ENCODE peak calls at places on chromosomes 2 and 18, in four cellular contexts. One of them, this sample, is unnamed.

GRCh38 chr2:191479680-191480023 is 198.3 kb upstream of the NABP1 start:
- DNase-seq in NCI-H510A treated with DMSO at 0.1 percent for 48 hours: no peak
- DNase-seq in BJ: no peak
- DNase-seq in central memory CD4-positive, alpha-beta T cell: no peak
- DNase-seq in this sample: no peak

GRCh38 chr2:96890252-96890651 is 20.4 kb upstream of the SEMA4C start:
- DNase-seq in NCI-H510A treated with DMSO at 0.1 percent for 48 hours: no peak
- DNase-seq in BJ: no peak
- DNase-seq in central memory CD4-positive, alpha-beta T cell: no peak
- DNase-seq in this sample: no peak

GRCh38 chr18:78871631-78872030 is 108.0 kb upstream of the SALL3 start:
- DNase-seq in NCI-H510A treated with DMSO at 0.1 percent for 48 hours: no peak
- DNase-seq in BJ: no peak
- DNase-seq in central memory CD4-positive, alpha-beta T cell: no peak
- DNase-seq in this sample: no peak

GRCh38 chr2:180063494-180063893 is 56.4 kb upstream of the CWC22 start:
- DNase-seq in NCI-H510A treated with DMSO at 0.1 percent for 48 hours: no peak
- DNase-seq in BJ: no peak
- DNase-seq in central memory CD4-positive, alpha-beta T cell: no peak
- DNase-seq in this sample: no peak

GRCh38 chr2:67616749-67617148 is 219.6 kb downstream of the ETAA1 start:
- DNase-seq in NCI-H510A treated with DMSO at 0.1 percent for 48 hours: no peak
- DNase-seq in BJ: no peak
- DNase-seq in central memory CD4-positive, alpha-beta T cell: no peak
- DNase-seq in this sample: no peak

GRCh38 chr18:7844017-7844416 is 276.9 kb downstream of the PTPRM start:
- DNase-seq in NCI-H510A treated with DMSO at 0.1 percent for 48 hours: no peak
- DNase-seq in BJ: no peak
- DNase-seq in central memory CD4-positive, alpha-beta T cell: no peak
- DNase-seq in this sample: no peak

GRCh38 chr2:149004836-149005235 is 33.7 kb upstream of the LYPD6B start:
- DNase-seq in NCI-H510A treated with DMSO at 0.1 percent for 48 hours: no peak
- DNase-seq in BJ: peak
- DNase-seq in central memory CD4-positive, alpha-beta T cell: no peak
- DNase-seq in this sample: no peak

GRCh38 chr2:85353876-85354285 is 447 bp downstream of the RETSAT start:
- DNase-seq in NCI-H510A treated with DMSO at 0.1 percent for 48 hours: no peak
- DNase-seq in BJ: no peak
- DNase-seq in central memory CD4-positive, alpha-beta T cell: peak
- DNase-seq in this sample: no peak

GRCh38 chr18:76005632-76006031 is 489.4 kb downstream of the ZNF516 start:
- DNase-seq in NCI-H510A treated with DMSO at 0.1 percent for 48 hours: peak
- DNase-seq in BJ: no peak
- DNase-seq in central memory CD4-positive, alpha-beta T cell: no peak
- DNase-seq in this sample: no peak

GRCh38 chr2:54871457-54872103 is 148.1 kb downstream of the EML6 start:
- DNase-seq in NCI-H510A treated with DMSO at 0.1 percent for 48 hours: peak
- DNase-seq in BJ: no peak
- DNase-seq in central memory CD4-positive, alpha-beta T cell: no peak
- DNase-seq in this sample: no peak

GRCh38 chr2:39020383-39020782 is 100.5 kb downstream of the SOS1 start:
- DNase-seq in NCI-H510A treated with DMSO at 0.1 percent for 48 hours: no peak
- DNase-seq in BJ: no peak
- DNase-seq in central memory CD4-positive, alpha-beta T cell: no peak
- DNase-seq in this sample: no peak

GRCh38 chr2:73588177-73588576 is 54.0 kb downstream of the NAT8 start:
- DNase-seq in NCI-H510A treated with DMSO at 0.1 percent for 48 hours: peak
- DNase-seq in BJ: no peak
- DNase-seq in central memory CD4-positive, alpha-beta T cell: no peak
- DNase-seq in this sample: no peak